ENCODE peak calls at places on chromosomes 6 and 20, in five cellular contexts. N, B, W, A and Q are unnamed samples.

GRCh38 chr6:160431231-160431630 is 83.1 kb downstream of the SLC22A3 start:
- DNase-seq in W (no peak), N (no peak), B (peak), A (no peak), Q (peak)

GRCh38 chr6:53857318-53858094 is 62.7 kb downstream of the LRRC1 start:
- DNase-seq in W (no peak), A (no peak), N (no peak), B (no peak), Q (no peak)

GRCh38 chr6:144912474-144912873 is 627.3 kb downstream of the UTRN start:
- DNase-seq in N (no peak), A (no peak), B (peak), W (no peak), Q (peak)

GRCh38 chr6:156782691-156783320 is 5.6 kb downstream of the ARID1B start:
- DNase-seq in W (no peak), N (no peak), A (no peak), B (peak), Q (peak)

GRCh38 chr6:47476794-47477496 is 644 bp upstream of the CD2AP start:
- DNase-seq in N (no peak), A (no peak), B (no peak), W (no peak), Q (no peak)

GRCh38 chr6:41371461-41371991 is 36.1 kb downstream of the NCR2 start:
- DNase-seq in B (peak), A (peak), N (no peak), W (peak), Q (peak)

GRCh38 chr6:155142902-155143609 is 120.8 kb upstream of the CLDN20 start:
- DNase-seq in A (no peak), W (no peak), N (no peak), B (peak), Q (no peak)

GRCh38 chr6:82589509-82590206 is 226.0 kb downstream of the TPBG start:
- DNase-seq in A (no peak), B (peak), W (no peak), N (no peak), Q (peak)

GRCh38 chr20:407097-407952 is 774 bp upstream of the RBCK1 start:
- DNase-seq in N (peak), B (peak), A (peak), W (peak), Q (peak)

GRCh38 chr20:51456511-51457280 is 85.8 kb downstream of the NFATC2 start:
- DNase-seq in B (peak), W (peak), A (peak), N (peak), Q (peak)

GRCh38 chr6:113591896-113592827 is 265.0 kb upstream of the MARCKS start:
- DNase-seq in A (peak), W (no peak), B (peak), N (no peak), Q (no peak)

GRCh38 chr6:45419574-45420082 is 41.9 kb upstream of the SUPT3H start:
- DNase-seq in W (peak), N (no peak), B (peak), A (peak), Q (peak)

GRCh38 chr6:156718647-156719394 is 58.4 kb upstream of the ARID1B start:
- DNase-seq in N (no peak), A (peak), B (peak), W (peak), Q (no peak)

GRCh38 chr6:157832250-157832967 is 9.4 kb downstream of the SNX9 start:
- DNase-seq in A (no peak), B (peak), W (no peak), N (no peak), Q (no peak)

GRCh38 chr6:24545691-24546090 is 50.9 kb downstream of the ALDH5A1 start:
- DNase-seq in A (no peak), N (no peak), B (no peak), W (no peak), Q (no peak)

GRCh38 chr6:162271922-162272321 is 455.6 kb downstream of the PRKN start:
- DNase-seq in A (no peak), B (no peak), W (no peak), N (no peak), Q (no peak)

GRCh38 chr6:42819803-42820508 is 38.1 kb downstream of the BICRAL start:
- DNase-seq in W (no peak), B (peak), A (no peak), N (no peak), Q (no peak)

GRCh38 chr6:50185006-50185405 is 135.3 kb upstream of the DEFB112 start:
- DNase-seq in N (no peak), W (no peak), A (no peak), B (no peak), Q (no peak)

GRCh38 chr6:43310624-43311023 is 2.0 kb upstream of the CRIP3 start:
- DNase-seq in N (no peak), A (no peak), W (no peak), B (no peak), Q (no peak)

GRCh38 chr6:163243083-163243482 is 171.4 kb upstream of the QKI start:
- DNase-seq in B (no peak), W (no peak), A (no peak), N (no peak), Q (no peak)

GRCh38 chr20:38805502-38805957 is at the start of gene PPP1R16B:
- DNase-seq in B (peak), A (peak), W (no peak), N (no peak), Q (no peak)

GRCh38 chr20:1338096-1338495 is 9.2 kb upstream of the SDCBP2 start:
- DNase-seq in W (no peak), N (no peak), A (no peak), B (no peak), Q (no peak)

GRCh38 chr20:22449115-22449973 is 135.0 kb downstream of the FOXA2 start:
- DNase-seq in N (no peak), B (no peak), A (no peak), W (no peak), Q (no peak)

GRCh38 chr6:5260661-5261544 is at the start of the genes FARS2 and LYRM4:
- DNase-seq in A (peak), N (peak), W (peak), B (peak), Q (peak)

DNA sequence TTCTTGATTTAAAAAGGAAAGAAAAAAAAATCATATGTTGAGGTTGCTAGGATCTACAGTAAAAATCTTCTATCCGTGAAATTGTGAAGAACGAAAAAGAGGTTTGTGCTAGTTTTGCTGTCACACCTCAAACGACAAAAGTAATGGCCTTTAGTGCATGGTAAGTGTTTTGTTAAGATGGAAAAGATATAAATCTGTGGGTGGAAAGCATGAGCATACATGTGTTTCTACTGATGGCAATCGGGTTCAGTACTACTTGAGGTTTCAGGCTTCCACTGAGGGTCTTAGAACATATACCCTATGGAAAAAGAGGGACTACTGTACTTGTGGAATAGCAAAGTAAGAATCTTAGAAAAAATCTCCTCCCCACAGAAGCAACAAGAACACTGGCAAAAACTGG is 58.0 kb downstream of the AHI1 start:
- DNase-seq in N (no peak), B (no peak), A (no peak), W (no peak), Q (no peak)
- TF ChIP-seq CTCF in N (no peak), B (no peak), A (no peak), W (no peak), Q (no peak)

GRCh38 chr6:84691978-84692623 is 72.3 kb downstream of the TBX18 start:
- DNase-seq in A (no peak), W (no peak), B (no peak), N (no peak), Q (no peak)

GRCh38 chr6:84687487-84687886 is 76.9 kb downstream of the TBX18 start:
- DNase-seq in A (no peak), B (peak), W (no peak), N (no peak), Q (peak)

GRCh38 chr6:84685983-84686584 is 78.3 kb downstream of the TBX18 start:
- DNase-seq in N (no peak), W (no peak), A (peak), B (peak), Q (no peak)

DNA sequence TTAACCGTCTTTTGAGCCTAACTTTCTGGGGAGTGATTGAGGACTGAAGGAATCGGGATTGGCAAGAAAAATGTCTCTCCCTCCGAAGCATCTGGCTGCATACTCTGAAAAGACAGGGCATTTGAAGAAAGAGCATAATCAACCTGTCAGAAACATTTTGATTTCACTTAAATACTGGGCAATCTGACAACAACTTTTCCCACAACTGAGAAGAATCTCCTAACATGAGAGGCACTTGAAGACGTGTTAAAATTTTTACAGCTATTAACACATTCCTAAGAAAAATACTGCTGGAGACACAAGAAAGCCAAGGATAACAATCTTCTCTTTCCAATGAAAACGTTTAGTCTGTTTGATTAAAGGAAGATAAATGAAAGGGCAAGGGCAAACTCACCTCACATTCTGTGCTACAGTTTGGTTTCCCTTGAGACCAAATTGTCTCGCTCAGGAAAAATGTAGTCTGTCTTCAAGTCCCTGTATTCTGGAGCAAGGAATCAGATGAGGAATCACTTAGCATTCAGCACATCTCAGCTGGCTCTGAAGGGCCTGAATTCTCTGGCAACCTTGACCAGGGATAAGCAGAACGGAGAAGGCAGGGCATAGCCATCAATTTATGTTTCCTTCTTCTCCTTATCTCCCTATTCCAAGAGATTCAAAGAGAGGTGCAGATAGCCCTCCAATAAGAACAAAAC is 76.1 kb downstream of the TBX18 start:
- DNase-seq in A (no peak), W (no peak), N (no peak), B (peak), Q (no peak)
- TF ChIP-seq CTCF in A (no peak), W (no peak), N (no peak), B (no peak), Q (no peak)

DNA sequence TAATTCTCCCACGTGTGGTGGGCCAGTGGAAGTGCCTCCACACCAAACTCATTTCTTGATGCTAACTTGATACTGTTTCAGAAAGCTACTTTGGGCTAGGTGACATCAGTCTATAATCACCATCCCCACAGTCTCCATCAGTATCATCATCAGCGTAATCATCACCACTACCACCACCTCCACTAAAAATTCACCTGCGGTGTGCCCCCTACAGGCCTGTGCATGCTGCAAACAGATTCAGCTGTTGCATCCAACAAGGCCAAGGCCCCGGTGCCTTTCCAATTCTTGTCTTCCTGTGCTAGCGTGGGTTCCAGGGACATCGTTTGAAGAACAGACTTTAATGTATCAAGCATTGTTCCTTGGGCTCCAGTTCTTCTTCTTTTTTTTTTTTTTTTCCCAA is 201.3 kb upstream of the EXOC2 start:
- DNase-seq in W (no peak), B (no peak), N (no peak), A (no peak), Q (no peak)
- TF ChIP-seq CTCF in W (no peak), B (peak), N (no peak), A (peak), Q (peak)

DNA sequence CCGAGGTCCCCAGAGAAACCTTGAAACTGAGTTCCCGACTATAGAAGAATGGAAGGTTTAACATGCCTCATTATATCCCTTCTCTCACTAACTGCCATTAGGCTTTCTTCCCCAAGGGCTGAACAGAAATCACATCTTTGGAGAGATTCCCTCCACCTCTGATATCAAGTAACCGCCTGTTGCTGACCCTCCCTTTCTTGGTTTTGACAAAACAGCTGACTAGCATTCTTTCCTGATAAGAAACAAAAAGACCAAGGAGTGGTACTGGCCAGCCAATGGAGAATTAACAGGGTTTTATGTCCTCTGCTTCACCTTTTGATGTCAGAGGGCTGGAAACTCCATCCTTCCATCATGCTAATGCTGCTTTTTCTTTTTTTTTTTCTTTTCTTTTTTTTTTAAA is 176.6 kb upstream of the ADGRB3 start:
- DNase-seq in B (no peak), W (no peak), A (no peak), N (no peak), Q (no peak)
- TF ChIP-seq CTCF in B (no peak), W (no peak), A (no peak), N (no peak), Q (no peak)

GRCh38 chr6:34672657-34673043 is 23.9 kb downstream of the ILRUN start:
- DNase-seq in A (no peak), B (no peak), N (no peak), W (no peak), Q (no peak)
- TF ChIP-seq CTCF in A (no peak), B (no peak), N (no peak), W (no peak), Q (no peak)